ENCODE peak calls at places on chromosomes 4 and X, in five cellular contexts. A is stimulated activated naive CD8-positive, alpha-beta T cell treated with anti-CD3 and anti-CD28 coated beads, Interleukin-15, Interleukin-2, amounts not matched to agents 100 U/mL and 50 U/mL, for 24 hours; J is neural crest cell; E is LoVo; C is omental fat pad. S is an unnamed sample.

GRCh38 chr4:11597506-11597905 is 168.8 kb upstream of the HS3ST1 start:
- DNase-seq in E (no peak), A (no peak), C (no peak), J (no peak), S (no peak)

GRCh38 chr4:186727977-186728519 is 4.4 kb upstream of the FAT1 start:
- DNase-seq in A (no peak), E (peak; percentile 56), C (no peak), J (no peak), S (no peak)

GRCh38 chr4:74466242-74466641 is 21.3 kb downstream of the AREG start:
- DNase-seq in C (no peak), E (no peak), A (no peak), J (no peak), S (no peak)

GRCh38 chrX:68284281-68284904 is 148.9 kb downstream of the OPHN1 start:
- DNase-seq in E (no peak), C (no peak), J (no peak), A (no peak), S (no peak)

GRCh38 chrX:75365243-75365975 is 91.5 kb downstream of the UPRT start:
- DNase-seq in C (no peak), E (no peak), J (no peak), A (no peak), S (no peak)

GRCh38 chr4:6342530-6343293 is 73.1 kb downstream of the WFS1 start:
- DNase-seq in A (no peak), E (no peak), J (no peak), C (no peak), S (no peak)

GRCh38 chr4:127995776-127996175 is 30.6 kb downstream of the ABHD18 start:
- DNase-seq in E (no peak), C (no peak), A (no peak), J (no peak), S (peak; percentile 50)

GRCh38 chr4:55435136-55435535 is 39.4 kb downstream of the TMEM165 start:
- DNase-seq in J (no peak), C (no peak), A (peak; percentile 20), E (no peak), S (no peak)

GRCh38 chrX:77398341-77398740 is 48.8 kb upstream of the FGF16 start:
- DNase-seq in C (no peak), E (no peak), J (no peak), A (no peak), S (no peak)

GRCh38 chr4:69075061-69075792 is 21.0 kb upstream of the UGT2B7 start:
- DNase-seq in J (no peak), A (no peak), C (no peak), E (no peak), S (no peak)

GRCh38 chrX:9844936-9845573 is 58.8 kb downstream of the SHROOM2 start:
- DNase-seq in J (no peak), A (no peak), E (no peak), C (no peak), S (no peak)

GRCh38 chrX:24025741-24026402 is 1.1 kb downstream of the KLHL15 start:
- DNase-seq in E (peak; percentile 23), A (peak; percentile 37), J (no peak), C (no peak), S (peak; percentile 8)

GRCh38 chrX:106903291-106903820 is at the start of gene RIPPLY1:
- DNase-seq in E (no peak), C (no peak), A (no peak), J (no peak), S (no peak)

GRCh38 chr4:94262163-94263016 is 54.7 kb downstream of the SMARCAD1 start:
- DNase-seq in C (no peak), J (no peak), E (no peak), A (no peak), S (peak; percentile 82)

GRCh38 chr4:122584517-122584916 is 36.3 kb downstream of the IL21 start:
- DNase-seq in A (no peak), J (no peak), C (no peak), E (no peak), S (peak; percentile 95)

GRCh38 chrX:136183917-136184316 is 36.6 kb downstream of the FHL1 start:
- DNase-seq in A (no peak), J (no peak), C (no peak), E (no peak), S (no peak)

GRCh38 chr4:99816611-99817309 is at the start of gene DAPP1:
- DNase-seq in J (no peak), E (no peak), C (no peak), A (peak; percentile 74), S (no peak)

GRCh38 chr4:145861331-145862318 is 77.0 kb downstream of the ZNF827 start:
- DNase-seq in C (no peak), A (no peak), E (no peak), J (no peak), S (peak; percentile 38)

GRCh38 chrX:151396042-151396826 is 772 bp upstream of the VMA21 start:
- DNase-seq in E (no peak), A (peak; percentile 29), C (no peak), J (no peak), S (no peak)

GRCh38 chr4:73613130-73613529 is 7.1 kb downstream of the RASSF6 start:
- DNase-seq in E (peak; percentile 23), J (no peak), A (no peak), C (no peak), S (no peak)

GRCh38 chr4:23962462-23962861 is 72.6 kb upstream of the PPARGC1A start:
- DNase-seq in A (no peak), C (no peak), J (no peak), E (no peak), S (no peak)

GRCh38 chr4:163113921-163114703 is 52.6 kb downstream of the NAF1 start:
- DNase-seq in J (no peak), A (no peak), E (no peak), C (no peak), S (no peak)

GRCh38 chrX:21645437-21646220 is 12.5 kb downstream of the KLHL34 start:
- DNase-seq in J (no peak), A (no peak), E (no peak), C (no peak), S (peak; percentile 58)

GRCh38 chr4:38665846-38666490 is 2.0 kb downstream of the KLF3 start:
- DNase-seq in C (no peak), J (no peak), E (no peak), A (no peak), S (no peak)

GRCh38 chr4:168585168-168586091 is 88.6 kb downstream of the PALLD start:
- DNase-seq in A (peak; percentile 33), E (peak; percentile 38), C (peak; percentile 57), J (peak; percentile 69), S (peak; percentile 84)

GRCh38 chr4:152052431-152053057 is 291.7 kb upstream of the GATB start:
- DNase-seq in A (no peak), C (no peak), E (no peak), J (no peak), S (no peak)

GRCh38 chr4:108058685-108059440 is 69.2 kb downstream of the HADH start:
- DNase-seq in E (no peak), C (no peak), J (peak; percentile 15), A (no peak), S (peak; percentile 99)

S was measured in COLO829.